ENCODE peak calls at places on chromosomes 11 and 22, in eight cellular contexts. N is psoas muscle; C is CD8-positive, alpha-beta T cell; R is NAMALWA; T is activated naive CD4-positive, alpha-beta T cell; U is mucosa of gallbladder; P is iPS-NIHi11; M is RPMI7951. D is an unnamed sample.

GRCh38 chr22:27997538-27997937 is 78.5 kb upstream of the PITPNB start:
- DNase-seq in R (no peak), C (no peak), T (no peak), P (no peak), M (no peak), N (peak), U (no peak), D (no peak)

GRCh38 chr11:30595929-30596328 is 9.8 kb upstream of the MPPED2 start:
- DNase-seq in C (no peak), N (no peak), M (no peak), P (peak), U (no peak), R (no peak), T (no peak), D (no peak)

GRCh38 chr11:113593698-113594308 is 112.3 kb downstream of the TMPRSS5 start:
- DNase-seq in C (no peak), M (peak), R (no peak), U (no peak), T (no peak), N (no peak), P (no peak), D (no peak)

GRCh38 chr11:77309401-77310085 is 8.1 kb upstream of the GDPD4 start:
- DNase-seq in U (no peak), P (no peak), C (no peak), T (no peak), R (no peak), N (no peak), M (no peak), D (no peak)

GRCh38 chr22:35397095-35397904 is 2.6 kb upstream of the MCM5 start:
- DNase-seq in C (no peak), N (no peak), R (no peak), U (peak), T (no peak), P (no peak), M (no peak), D (no peak)

GRCh38 chr11:120222916-120223315 is 12.1 kb downstream of the OAF start:
- DNase-seq in U (no peak), N (no peak), T (no peak), R (no peak), M (no peak), P (no peak), C (no peak), D (no peak)

GRCh38 chr11:78040691-78041379 is 17.8 kb upstream of the KCTD14 start:
- DNase-seq in R (no peak), U (no peak), T (no peak), C (no peak), N (no peak), P (no peak), M (no peak), D (no peak)

GRCh38 chr11:70246196-70246595 is 24.3 kb upstream of the PPFIA1 start:
- DNase-seq in T (no peak), R (no peak), U (no peak), M (no peak), N (no peak), P (no peak), C (no peak), D (no peak)

GRCh38 chr11:129950319-129951034 is 52.2 kb downstream of the PRDM10 start:
- DNase-seq in P (no peak), U (peak), M (no peak), T (no peak), C (no peak), N (peak), R (peak), D (no peak)